ENCODE peak calls at places on chromosome 16, in four cellular contexts. Z, A, J and L are unnamed samples.

GRCh38 chr16:22008215-22009142 is 568 bp downstream of the MOSMO start:
- DNase-seq in Z (peak; percentile 52), A (peak; percentile 32), J (no peak), L (peak; percentile 65)

GRCh38 chr16:15435216-15435864 is 952 bp downstream of the BMERB1 start:
- DNase-seq in Z (peak; percentile 20), A (no peak), J (no peak), L (peak; percentile 47)

GRCh38 chr16:5615868-5616642 is 518.5 kb upstream of the EEF2KMT start:
- DNase-seq in Z (peak; percentile 40), A (peak; percentile 87), J (peak; percentile 35), L (peak; percentile 84)

GRCh38 chr16:87791295-87792204 is 25.8 kb upstream of the KLHDC4 start:
- DNase-seq in Z (no peak), A (no peak), J (no peak), L (no peak)

GRCh38 chr16:90031931-90032663 is 12.8 kb upstream of the DBNDD1 start:
- DNase-seq in Z (no peak), A (no peak), J (no peak), L (peak; percentile 78)

GRCh38 chr16:11968577-11968976 is 3.6 kb downstream of the TNFRSF17 start:
- DNase-seq in Z (no peak), A (no peak), J (no peak), L (no peak)

GRCh38 chr16:57027067-57027466 is 37.7 kb downstream of the NLRC5 start:
- DNase-seq in Z (no peak), A (no peak), J (peak; percentile 62), L (no peak)

GRCh38 chr16:57260294-57260929 is 15.4 kb downstream of the ARL2BP start:
- DNase-seq in Z (no peak), A (peak; percentile 42), J (no peak), L (no peak)

GRCh38 chr16:17222756-17223411 is 247.9 kb downstream of the XYLT1 start:
- DNase-seq in Z (peak; percentile 17), A (no peak), J (no peak), L (no peak)

GRCh38 chr16:65570261-65570660 is 448.4 kb upstream of the CDH11 start:
- DNase-seq in Z (no peak), A (no peak), J (no peak), L (no peak)

GRCh38 chr16:15509593-15510520 is 75.5 kb downstream of the BMERB1 start:
- DNase-seq in Z (no peak), A (no peak), J (no peak), L (peak; percentile 23)

GRCh38 chr16:85303354-85303883 is 191.1 kb upstream of the CIBAR2 start:
- DNase-seq in Z (peak; percentile 81), A (peak; percentile 90), J (peak; percentile 28), L (peak; percentile 81)

GRCh38 chr16:58502217-58502921 is 2.4 kb downstream of the NDRG4 start:
- DNase-seq in Z (no peak), A (no peak), J (no peak), L (no peak)

GRCh38 chr16:57115504-57116182 is 23.3 kb downstream of the CPNE2 start:
- DNase-seq in Z (no peak), A (no peak), J (no peak), L (peak; percentile 70)

GRCh38 chr16:20867585-20867984 is 32.6 kb downstream of the DCUN1D3 start:
- DNase-seq in Z (no peak), A (no peak), J (no peak), L (no peak)

GRCh38 chr16:5042574-5043171 is 8.9 kb upstream of the NAGPA start:
- DNase-seq in Z (no peak), A (peak; percentile 33), J (peak; percentile 73), L (no peak)

GRCh38 chr16:53433930-53434435 is 288 bp upstream of the RBL2 start:
- DNase-seq in Z (no peak), A (peak; percentile 89), J (peak; percentile 76), L (no peak)

GRCh38 chr16:56684926-56685590 is 2.8 kb downstream of the MT1X start:
- DNase-seq in Z (no peak), A (no peak), J (no peak), L (no peak)

GRCh38 chr16:85595812-85596495 is 17.2 kb upstream of the GSE1 start:
- DNase-seq in Z (no peak), A (no peak), J (no peak), L (no peak)

GRCh38 chr16:49639739-49640388 is 216.0 kb downstream of the ZNF423 start:
- DNase-seq in Z (peak; percentile 51), A (no peak), J (peak; percentile 56), L (peak; percentile 81)

GRCh38 chr16:75289189-75289588 is 37.8 kb upstream of the BCAR1 start:
- DNase-seq in Z (no peak), A (no peak), J (no peak), L (no peak)
- TF ChIP-seq FOXJ3 in Z (no peak), A (no peak), J (no peak), L (no peak)

GRCh38 chr16:2425008-2425518 is 4.2 kb upstream of the CCNF start:
- DNase-seq in Z (no peak), A (no peak), J (no peak), L (no peak)
- TF ChIP-seq FOXJ3 in Z (no peak), A (no peak), J (no peak), L (no peak)

GRCh38 chr16:50640391-50640790 is 40.7 kb downstream of the SNX20 start:
- DNase-seq in Z (no peak), A (no peak), J (no peak), L (no peak)
- TF ChIP-seq FOXJ3 in Z (no peak), A (no peak), J (no peak), L (no peak)

DNA sequence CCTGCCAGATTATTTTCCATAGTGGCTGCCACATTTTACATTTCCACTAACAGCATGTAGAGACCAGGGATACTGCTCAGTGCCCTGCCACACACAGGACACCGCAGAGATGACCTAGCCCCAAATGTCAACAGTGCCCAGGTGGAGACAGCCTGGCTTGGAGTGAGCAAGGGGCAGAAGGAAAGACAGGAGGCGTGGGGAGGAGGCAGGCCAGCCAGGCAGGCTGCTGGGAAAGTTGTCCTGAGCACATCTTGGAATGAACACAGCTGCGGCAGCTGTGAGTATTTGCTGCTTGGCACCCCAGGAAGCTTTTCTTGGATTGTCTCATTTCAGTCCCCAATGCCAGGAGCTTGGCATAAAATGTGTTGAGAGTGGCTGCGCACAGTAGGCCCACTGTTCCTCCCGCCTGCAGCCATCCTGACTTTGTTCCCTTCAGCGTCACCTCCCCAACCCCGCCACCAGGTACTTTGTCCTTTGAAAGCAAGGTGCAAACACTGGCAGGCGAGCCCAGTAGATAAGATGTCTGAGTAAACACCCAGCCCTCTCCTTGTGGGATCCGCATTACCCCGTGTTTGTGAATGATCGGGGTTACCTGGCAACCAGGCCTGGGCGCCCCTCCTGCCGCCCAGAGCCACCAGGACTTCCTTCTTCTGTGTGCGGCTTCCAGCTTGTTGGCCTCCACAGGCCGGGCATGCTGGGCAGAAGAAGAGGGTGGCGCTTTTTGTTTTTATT is 114.0 kb downstream of the CMIP start:
- DNase-seq in Z (no peak), A (peak; percentile 42), J (peak; percentile 83), L (no peak)
- TF ChIP-seq FOXJ3 in Z (no peak), A (no peak), J (peak; percentile 78), L (no peak)

DNA sequence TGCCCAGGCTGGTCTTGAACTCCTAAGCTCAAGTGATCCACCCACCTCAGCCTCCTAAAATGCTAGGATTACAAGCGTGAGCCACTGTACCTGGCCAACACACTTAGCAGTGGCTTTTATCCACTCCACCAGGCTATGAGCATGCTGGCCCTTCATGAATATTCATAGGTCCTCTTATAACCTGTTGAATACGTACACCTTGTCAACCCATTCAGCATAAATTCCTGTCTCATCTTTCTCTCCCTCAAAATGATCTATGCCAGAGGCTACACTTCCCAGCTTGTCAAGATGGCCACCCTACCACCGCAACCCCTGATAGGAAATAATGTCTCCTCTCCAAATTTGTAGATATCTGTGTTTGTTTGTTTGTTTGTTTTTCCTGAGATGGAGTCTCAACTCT is 11.0 kb upstream of the ZG16 start:
- DNase-seq in Z (no peak), A (no peak), J (no peak), L (no peak)
- TF ChIP-seq FOXJ3 in Z (no peak), A (no peak), J (no peak), L (no peak)

GRCh38 chr16:71421911-71422310 is 19.9 kb downstream of the TLE7 start:
- DNase-seq in Z (peak; percentile 75), A (peak; percentile 62), J (peak; percentile 58), L (peak; percentile 36)
- TF ChIP-seq FOXJ3 in Z (no peak), A (no peak), J (no peak), L (no peak)

DNA sequence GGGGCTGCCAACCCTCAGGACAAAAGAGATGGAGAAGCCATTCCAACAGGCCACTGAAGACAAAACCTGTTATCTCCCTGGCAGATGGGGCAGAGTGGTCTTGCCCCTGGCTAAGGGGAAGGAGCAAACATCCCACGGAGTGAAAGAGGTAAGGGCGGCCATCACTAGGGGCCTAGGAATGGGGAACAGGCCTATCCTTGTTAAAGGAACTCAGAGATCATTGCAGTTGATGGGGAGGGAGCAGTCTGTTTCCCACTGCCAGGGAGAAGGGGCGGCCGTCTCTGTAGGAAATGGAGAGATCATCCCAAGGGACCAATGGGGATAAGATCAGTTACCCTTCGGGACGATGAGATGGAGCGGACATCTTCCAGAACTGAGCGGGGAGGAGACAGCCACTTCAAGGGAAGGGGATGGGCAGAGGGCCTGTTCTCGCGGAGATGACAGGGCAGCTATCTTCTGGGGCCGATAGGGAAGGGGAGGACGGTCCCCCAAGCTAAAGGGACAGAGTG is 581 bp upstream of the TMEM208 start:
- DNase-seq in Z (no peak), A (no peak), J (no peak), L (no peak)
- TF ChIP-seq FOXJ3 in Z (no peak), A (no peak), J (no peak), L (no peak)